ENCODE peak calls at places on chromosomes 2 and 18, in eight cellular contexts. O is non-pigmented ciliary epithelial cell, I is sciatic nerve, F is AG09309, S is heart left ventricle, Z is WTC11, M is choroid plexus epithelial cell, L is LNCaP clone FGC. K is an unnamed sample.

GRCh38 chr2:8217366-8218125 is 464.3 kb upstream of the ID2 start:
- DNase-seq in I (no peak), S (no peak), O (no peak), Z (no peak), F (no peak), L (no peak), M (no peak), K (no peak)

GRCh38 chr2:232388324-232388891 is 9.9 kb downstream of the ALPP start:
- DNase-seq in M (no peak), S (no peak), I (no peak), L (no peak), F (no peak), O (no peak), Z (peak; percentile 42), K (no peak)

GRCh38 chr18:8991131-8991530 is 111.4 kb upstream of the NDUFV2 start:
- DNase-seq in I (no peak), Z (no peak), O (no peak), M (no peak), F (no peak), L (no peak), S (no peak), K (no peak)

GRCh38 chr18:76259012-76259568 is 236.0 kb downstream of the ZNF516 start:
- DNase-seq in I (no peak), M (peak; percentile 18), S (no peak), Z (no peak), L (no peak), O (no peak), F (no peak), K (no peak)

GRCh38 chr2:32264422-32265149 is at the start of gene NLRC4:
- DNase-seq in I (no peak), Z (no peak), S (no peak), M (peak; percentile 13), L (no peak), O (no peak), F (no peak), K (no peak)

GRCh38 chr2:223297788-223298187 is 245.8 kb downstream of the KCNE4 start:
- DNase-seq in S (no peak), M (no peak), F (no peak), L (no peak), Z (no peak), I (no peak), O (no peak), K (no peak)

GRCh38 chr2:12361506-12361905 is 355.2 kb upstream of the TRIB2 start:
- DNase-seq in O (no peak), M (no peak), L (no peak), Z (no peak), F (no peak), S (no peak), I (no peak), K (no peak)

GRCh38 chr18:69659142-69659651 is 258.5 kb downstream of the DOK6 start:
- DNase-seq in L (no peak), O (no peak), M (no peak), Z (no peak), F (no peak), S (no peak), I (no peak), K (no peak)

GRCh38 chr2:228507231-228507824 is 325.8 kb upstream of the SPHKAP start:
- DNase-seq in I (no peak), M (no peak), S (no peak), Z (no peak), L (no peak), O (no peak), F (no peak), K (no peak)

GRCh38 chr2:237012577-237013237 is 73.0 kb upstream of the COPS8 start:
- DNase-seq in O (peak; percentile 34), S (no peak), Z (no peak), I (no peak), F (no peak), M (peak; percentile 87), L (no peak), K (no peak)

GRCh38 chr2:236464140-236464539 is 105.5 kb upstream of the ACKR3 start:
- DNase-seq in I (no peak), F (no peak), O (no peak), L (no peak), S (no peak), Z (no peak), M (no peak), K (no peak)

GRCh38 chr18:12721495-12722275 is 18.8 kb downstream of the PSMG2 start:
- DNase-seq in L (no peak), Z (no peak), I (no peak), M (no peak), F (no peak), O (no peak), S (no peak), K (no peak)

GRCh38 chr2:234454433-234454832 is 42.4 kb downstream of the ARL4C start:
- DNase-seq in F (no peak), M (no peak), I (no peak), S (no peak), Z (no peak), L (no peak), O (no peak), K (no peak)

GRCh38 chr2:181517685-181518301 is 60.6 kb downstream of the ITGA4 start:
- DNase-seq in L (no peak), Z (no peak), S (no peak), O (no peak), I (no peak), F (no peak), M (peak; percentile 22), K (no peak)

GRCh38 chr2:28901841-28902240 is 7.4 kb downstream of the WDR43 start:
- DNase-seq in S (no peak), M (peak; percentile 24), Z (no peak), L (no peak), O (no peak), I (no peak), F (no peak), K (no peak)

GRCh38 chr2:104849618-104850097 is 4.3 kb upstream of the POU3F3 start:
- DNase-seq in M (peak; percentile 84), F (peak; percentile 8), O (peak; percentile 23), S (peak; percentile 67), Z (peak; percentile 79), L (peak; percentile 48), I (no peak), K (no peak)

GRCh38 chr18:11008544-11008943 is 140.8 kb downstream of the PIEZO2 start:
- DNase-seq in F (no peak), M (no peak), I (no peak), L (no peak), Z (no peak), S (no peak), O (no peak), K (no peak)

GRCh38 chr2:157052685-157053224 is 204.8 kb upstream of the GALNT5 start:
- DNase-seq in F (peak; percentile 63), L (no peak), M (peak; percentile 92), S (no peak), O (peak; percentile 76), Z (no peak), I (no peak), K (no peak)

GRCh38 chr2:19776941-19777514 is 124.8 kb downstream of the TTC32 start:
- DNase-seq in L (no peak), F (no peak), O (no peak), I (no peak), M (no peak), Z (no peak), S (no peak), K (no peak)

GRCh38 chr2:39118786-39119499 is 1.9 kb downstream of the SOS1 start:
- DNase-seq in Z (no peak), M (peak; percentile 42), S (no peak), I (no peak), F (no peak), L (no peak), O (no peak), K (no peak)

GRCh38 chr2:12493031-12493513 is 223.7 kb upstream of the TRIB2 start:
- DNase-seq in Z (no peak), F (peak; percentile 73), O (peak; percentile 90), S (peak; percentile 56), L (no peak), M (peak; percentile 99), I (no peak), K (no peak)

GRCh38 chr18:54950221-54950620 is 9.0 kb downstream of the CCDC68 start:
- DNase-seq in O (no peak), S (no peak), F (no peak), M (no peak), I (no peak), L (peak; percentile 69), Z (no peak), K (no peak)

GRCh38 chr2:204024906-204025475 is 88.4 kb downstream of the ICOS start:
- DNase-seq in Z (no peak), S (no peak), L (no peak), F (no peak), O (no peak), I (no peak), M (no peak), K (no peak)

GRCh38 chr2:217452928-217453327 is 549.9 kb downstream of the TNS1 start:
- DNase-seq in O (no peak), L (no peak), I (no peak), M (no peak), S (no peak), Z (no peak), F (no peak), K (no peak)

GRCh38 chr2:2324119-2324518 is 7.0 kb downstream of the MYT1L start:
- DNase-seq in I (no peak), S (no peak), F (no peak), M (no peak), L (no peak), O (no peak), Z (no peak), K (no peak)

GRCh38 chr18:35876243-35876642 is 96.2 kb upstream of the RMP24 start:
- DNase-seq in I (no peak), O (no peak), L (no peak), Z (no peak), M (no peak), S (no peak), F (no peak), K (no peak)

GRCh38 chr2:112260295-112260625 is 5.4 kb upstream of the ZC3H8 start:
- DNase-seq in O (no peak), F (no peak), S (no peak), M (no peak), L (no peak), Z (no peak), I (no peak), K (no peak)

GRCh38 chr2:3079466-3079865 is 298.2 kb downstream of the EIPR1 start:
- DNase-seq in M (no peak), F (no peak), O (no peak), L (no peak), Z (no peak), S (no peak), I (no peak), K (no peak)

GRCh38 chr2:68279691-68280090 is 27.4 kb upstream of the PPP3R1 start:
- DNase-seq in S (no peak), Z (no peak), L (peak; percentile 61), O (no peak), I (no peak), M (no peak), F (no peak), K (no peak)

K was measured in activated T-helper 2 cell treated with anti-CD3 and anti-CD28 coated beads, Interferon-gamma antibody, Interleukin-2, Interleukin-4, amounts not matched to agents 10 μg/mL and 5 μg/mL and 100 μg/mL, durations not matched to agents 14 hours and 24 hours and 36 hours.